ENCODE peak calls at places on chromosomes 13 and 19, in seven cellular contexts. H is right lobe of liver, B is HepG2, E is Peyer's patch, V is A549, U is adrenal gland, Y is uterus. D is an unnamed sample.

GRCh38 chr19:37078717-37079032 is 442 bp downstream of the ZNF420 start:
- DNase-seq in B (no peak), V (no peak), Y (no peak), E (no peak), H (no peak), U (no peak), D (no peak)

GRCh38 chr13:46124531-46124966 is 19.7 kb upstream of the CPB2 start:
- DNase-seq in V (no peak), B (no peak), U (no peak), Y (no peak), E (no peak), H (peak), D (no peak)

GRCh38 chr13:77580748-77581147 is 45.2 kb downstream of the SCEL start:
- DNase-seq in Y (no peak), E (no peak), U (no peak), V (no peak), B (no peak), H (no peak), D (no peak)

GRCh38 chr13:76696370-76696769 is 189.8 kb downstream of the KCTD12 start:
- DNase-seq in U (no peak), Y (no peak), H (no peak), E (no peak), B (peak), V (no peak), D (no peak)

GRCh38 chr19:19420570-19421301 is 15.3 kb downstream of the GATAD2A start:
- DNase-seq in U (no peak), E (no peak), Y (no peak), B (no peak), V (no peak), H (no peak), D (no peak)

GRCh38 chr13:24217601-24218281 is 57.2 kb downstream of the SPATA13 start:
- DNase-seq in B (peak), H (peak), V (no peak), E (peak), Y (no peak), U (no peak), D (peak)

GRCh38 chr13:51235756-51236564 is 13.8 kb downstream of the FAM124A start:
- DNase-seq in H (no peak), Y (no peak), E (no peak), V (no peak), U (no peak), B (no peak), D (no peak)

GRCh38 chr13:98155475-98156111 is 12.7 kb downstream of the FARP1 start:
- DNase-seq in E (no peak), U (peak), V (no peak), Y (no peak), H (no peak), B (no peak), D (no peak)

GRCh38 chr19:16876904-16877361 is 11.9 kb upstream of the F2RL3 start:
- DNase-seq in H (no peak), V (no peak), Y (no peak), B (no peak), U (no peak), E (no peak), D (peak)

GRCh38 chr13:100124265-100124664 is 35.4 kb downstream of the PCCA start:
- DNase-seq in E (no peak), H (no peak), V (no peak), U (no peak), Y (no peak), B (no peak), D (no peak)

GRCh38 chr13:31032574-31033095 is 100.2 kb downstream of the TEX26 start:
- DNase-seq in V (no peak), U (no peak), E (no peak), H (no peak), Y (no peak), B (no peak), D (no peak)

GRCh38 chr19:51740356-51740755 is 11.3 kb downstream of the FPR1 start:
- DNase-seq in V (no peak), B (no peak), E (no peak), H (no peak), Y (no peak), U (no peak), D (no peak)

GRCh38 chr13:88031980-88032562 is 360.9 kb downstream of the SLITRK5 start:
- DNase-seq in U (no peak), Y (no peak), V (no peak), B (no peak), H (no peak), E (no peak), D (no peak)

GRCh38 chr19:33430674-33431277 is 57.3 kb downstream of the CEBPG start:
- DNase-seq in H (peak), V (peak), U (peak), Y (no peak), E (peak), B (peak), D (peak)

GRCh38 chr13:111480503-111480902 is 160.1 kb downstream of the TEX29 start:
- DNase-seq in H (no peak), U (no peak), Y (no peak), V (no peak), B (no peak), E (no peak), D (no peak)

GRCh38 chr19:7618771-7619510 is 10.4 kb downstream of the XAB2 start:
- DNase-seq in B (no peak), V (no peak), E (peak), U (peak), Y (no peak), H (peak), D (peak)

GRCh38 chr19:18649371-18650047 is 12.7 kb downstream of the KLHL26 start:
- DNase-seq in U (no peak), E (no peak), B (no peak), V (no peak), Y (peak), H (no peak), D (peak)

GRCh38 chr19:49555600-49556411 is 24.6 kb downstream of the NOSIP start:
- DNase-seq in V (peak), B (no peak), U (peak), Y (peak), H (peak), E (peak), D (peak)

GRCh38 chr13:77521595-77522367 is 13.7 kb upstream of the SCEL start:
- DNase-seq in B (no peak), H (no peak), Y (no peak), V (peak), U (no peak), E (no peak), D (no peak)

GRCh38 chr19:18735752-18736151 is 52.3 kb downstream of the CRTC1 start:
- DNase-seq in E (no peak), B (no peak), Y (no peak), U (no peak), H (no peak), V (no peak), D (no peak)

GRCh38 chr13:41224113-41225110 is 30.0 kb upstream of the KBTBD7 start:
- DNase-seq in U (no peak), H (no peak), E (no peak), B (no peak), V (no peak), Y (no peak), D (no peak)

GRCh38 chr19:3210347-3211017 is 14.0 kb upstream of the CELF5 start:
- DNase-seq in H (peak), U (peak), V (peak), Y (no peak), E (peak), B (peak), D (peak)

GRCh38 chr19:42253245-42254082 is 1.5 kb downstream of the ERF start:
- DNase-seq in U (peak), H (peak), E (peak), Y (peak), V (peak), B (peak), D (peak)

GRCh38 chr19:32789429-32789828 is 69.9 kb downstream of the TDRD12 start:
- DNase-seq in U (no peak), B (no peak), Y (no peak), E (no peak), H (no peak), V (no peak), D (no peak)

GRCh38 chr19:43662487-43662886 is 7.5 kb downstream of the PLAUR start:
- DNase-seq in V (no peak), H (no peak), E (no peak), B (peak), Y (no peak), U (no peak), D (no peak)

GRCh38 chr19:49335071-49335783 is at the start of gene CD37:
- DNase-seq in E (no peak), V (no peak), B (no peak), Y (no peak), U (no peak), H (no peak), D (peak)

GRCh38 chr19:17235618-17236413 is 9.8 kb downstream of the OCEL1 start:
- DNase-seq in U (peak), B (no peak), V (no peak), H (peak), Y (peak), E (peak), D (peak)

GRCh38 chr13:40664100-40665060 is 2.1 kb downstream of the FOXO1 start:
- DNase-seq in H (peak), E (peak), Y (peak), B (peak), V (peak), U (peak), D (peak)

GRCh38 chr19:7145494-7145893 is 76.0 kb downstream of the ZNF557 start:
- DNase-seq in H (no peak), U (no peak), B (peak), V (no peak), Y (no peak), E (no peak), D (peak)

GRCh38 chr19:55344444-55344843 is 4.8 kb downstream of the KMT5C start:
- DNase-seq in E (no peak), B (no peak), V (no peak), U (no peak), Y (no peak), H (peak), D (no peak)

GRCh38 chr19:31483226-31483857 is 134.1 kb upstream of the TSHZ3 start:
- DNase-seq in U (no peak), H (no peak), B (no peak), E (no peak), V (no peak), Y (no peak), D (no peak)

GRCh38 chr13:35722438-35723060 is 246.1 kb upstream of the MAB21L1 start:
- DNase-seq in U (no peak), E (no peak), B (no peak), V (no peak), H (no peak), Y (peak), D (no peak)

GRCh38 chr19:52942371-52943133 is 19.3 kb upstream of the ZNF888 start:
- DNase-seq in B (peak), U (peak), H (peak), E (peak), V (no peak), Y (peak), D (peak)
- TF ChIP-seq POLR2A in B (peak), U (no peak), H (peak), E (peak), V (no peak), Y (peak), D (peak)

GRCh38 chr19:54153731-54154326 is 5.7 kb downstream of the LENG1 start:
- DNase-seq in E (no peak), U (no peak), V (no peak), H (no peak), B (no peak), Y (no peak), D (peak)

GRCh38 chr19:54156953-54157352 is 2.6 kb downstream of the LENG1 start:
- DNase-seq in H (no peak), E (no peak), Y (no peak), U (no peak), B (no peak), V (no peak), D (no peak)

GRCh38 chr19:54154603-54155345 is 4.7 kb downstream of the LENG1 start:
- DNase-seq in V (no peak), B (no peak), H (no peak), U (no peak), E (no peak), Y (no peak), D (no peak)

GRCh38 chr19:54156490-54156889 is 3.0 kb downstream of the LENG1 start:
- DNase-seq in V (no peak), Y (no peak), E (no peak), B (no peak), H (no peak), U (no peak), D (no peak)

DNA sequence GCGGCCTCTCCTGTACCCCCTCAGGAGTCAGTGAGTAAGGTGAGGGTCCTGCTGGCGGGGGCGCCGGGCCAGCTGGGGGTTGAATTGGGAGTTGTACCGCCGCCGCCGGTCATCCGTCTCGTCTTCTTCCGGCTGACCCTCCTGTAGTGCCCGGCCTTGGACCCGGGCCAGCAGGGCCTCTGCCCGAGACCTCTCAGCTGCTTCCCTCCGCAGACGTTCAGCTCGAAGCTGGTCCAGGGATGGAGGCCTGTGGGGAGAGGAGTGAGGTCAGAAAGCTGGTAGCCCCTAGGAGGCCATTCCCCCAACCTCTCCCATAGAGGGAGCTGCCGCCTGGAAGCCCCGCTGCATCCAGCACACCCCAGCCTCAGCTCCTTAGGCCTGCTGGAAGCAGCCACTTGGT is 3.8 kb downstream of the LENG1 start:
- DNase-seq in Y (no peak), E (no peak), V (no peak), B (no peak), U (no peak), H (no peak), D (no peak)
- TF ChIP-seq POLR2A in Y (no peak), E (no peak), V (no peak), B (no peak), U (no peak), H (no peak), D (no peak)

DNA sequence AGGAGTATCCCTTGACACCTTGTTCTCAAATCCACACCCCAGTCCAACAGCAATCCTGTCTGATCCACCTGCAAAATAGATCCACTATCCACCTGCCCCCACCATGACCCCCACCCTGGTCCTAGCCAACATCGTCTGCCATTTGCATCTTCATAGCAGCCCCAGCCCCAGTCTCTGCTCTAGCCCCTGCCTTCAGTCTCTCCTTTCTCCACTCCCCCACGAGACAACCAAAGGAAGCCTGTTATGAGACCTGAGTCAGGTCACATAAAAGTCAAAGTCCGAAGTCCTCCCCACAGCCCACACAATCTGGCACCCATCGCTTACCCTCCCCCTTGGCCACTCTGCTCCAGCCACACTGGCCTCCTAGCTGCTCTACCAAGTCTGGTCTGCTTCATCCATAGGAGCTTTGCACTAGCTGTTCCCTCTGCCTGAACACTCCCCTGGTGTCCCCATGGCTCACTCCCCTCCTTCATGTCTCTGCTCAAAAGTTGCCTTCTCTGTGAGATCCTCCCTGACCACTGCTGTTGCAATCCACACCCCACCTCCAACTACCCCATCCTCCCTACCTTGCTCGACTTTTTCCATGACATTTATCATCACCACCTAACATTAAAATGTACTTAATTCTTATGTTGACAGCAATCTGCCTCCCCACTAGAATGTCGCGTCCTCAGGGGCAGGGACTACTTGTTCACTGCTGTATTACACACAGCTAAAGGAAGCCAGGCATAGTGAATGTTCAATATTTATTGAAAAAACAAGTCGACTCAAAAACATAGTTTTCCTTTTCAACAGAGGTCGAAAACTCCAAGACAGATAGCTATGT is 1.2 kb upstream of the PLEKHG2 start:
- DNase-seq in U (peak), B (peak), V (no peak), E (peak), Y (peak), H (peak), D (peak)
- TF ChIP-seq POLR2A in U (peak), B (peak), V (peak), E (peak), Y (no peak), H (peak), D (peak)

GRCh38 chr19:58354478-58355030 is 1.3 kb upstream of the A1BG start:
- DNase-seq in B (no peak), Y (no peak), H (no peak), U (no peak), V (no peak), E (no peak), D (no peak)
- TF ChIP-seq POLR2A in B (no peak), Y (no peak), H (no peak), U (no peak), V (no peak), E (no peak), D (no peak)

GRCh38 chr19:46080561-46080960 is 39.8 kb upstream of the IGFL4 start:
- DNase-seq in H (peak), V (no peak), Y (peak), E (no peak), B (no peak), U (no peak), D (no peak)
- TF ChIP-seq POLR2A in H (no peak), V (no peak), Y (no peak), E (no peak), B (no peak), U (no peak), D (no peak)

GRCh38 chr13:109773276-109773675 is 13.1 kb downstream of the IRS2 start:
- DNase-seq in B (no peak), E (no peak), Y (no peak), V (no peak), H (no peak), U (peak), D (no peak)
- TF ChIP-seq POLR2A in B (no peak), E (no peak), Y (no peak), V (no peak), H (no peak), U (no peak), D (no peak)